ENCODE peak calls at places on chromosomes 12 and 14, in ten cellular contexts. One of them, this sample, is unnamed.
A peak's percentile ranks its signal among the peaks of the same experiment; 100 is the strongest.

GRCh38 chr14:59451849-59452248 is 13.3 kb downstream of the GPR135 start:
- DNase-seq in adrenal gland: no peak
- DNase-seq in choroid plexus epithelial cell: no peak
- DNase-seq in AG09319: no peak
- DNase-seq in BE2C: no peak
- DNase-seq in neural progenitor cell: no peak
- DNase-seq in Peyer's patch: no peak
- DNase-seq in pancreas: no peak
- DNase-seq in GM23338: no peak
- DNase-seq in fibroblast of the aortic adventitia: no peak
- DNase-seq in this sample: no peak

GRCh38 chr14:104870368-104871144 is 5.5 kb downstream of the CEP170B start:
- DNase-seq in adrenal gland: no peak
- DNase-seq in AG09319: no peak
- DNase-seq in Peyer's patch: peak; percentile 65
- DNase-seq in choroid plexus epithelial cell: no peak
- DNase-seq in BE2C: peak; percentile 76
- DNase-seq in GM23338: peak; percentile 68
- DNase-seq in neural progenitor cell: peak; percentile 56
- DNase-seq in fibroblast of the aortic adventitia: no peak
- DNase-seq in pancreas: peak; percentile 30
- DNase-seq in this sample: peak; percentile 45

GRCh38 chr12:44295958-44296623 is 460.2 kb downstream of the TMEM117 start:
- DNase-seq in GM23338: no peak
- DNase-seq in Peyer's patch: no peak
- DNase-seq in neural progenitor cell: no peak
- DNase-seq in pancreas: no peak
- DNase-seq in BE2C: no peak
- DNase-seq in AG09319: no peak
- DNase-seq in fibroblast of the aortic adventitia: no peak
- DNase-seq in choroid plexus epithelial cell: no peak
- DNase-seq in adrenal gland: no peak
- DNase-seq in this sample: no peak

GRCh38 chr12:108702534-108702933 is 28.8 kb downstream of the CORO1C start:
- DNase-seq in GM23338: no peak
- DNase-seq in BE2C: peak; percentile 24
- DNase-seq in AG09319: no peak
- DNase-seq in neural progenitor cell: no peak
- DNase-seq in adrenal gland: no peak
- DNase-seq in fibroblast of the aortic adventitia: no peak
- DNase-seq in choroid plexus epithelial cell: no peak
- DNase-seq in Peyer's patch: no peak
- DNase-seq in pancreas: no peak
- DNase-seq in this sample: no peak

GRCh38 chr12:38544357-38545066 is 227.9 kb downstream of the ALG10B start:
- DNase-seq in neural progenitor cell: peak; percentile 68
- DNase-seq in fibroblast of the aortic adventitia: no peak
- DNase-seq in adrenal gland: no peak
- DNase-seq in pancreas: no peak
- DNase-seq in BE2C: peak; percentile 39
- DNase-seq in choroid plexus epithelial cell: no peak
- DNase-seq in GM23338: peak; percentile 84
- DNase-seq in Peyer's patch: no peak
- DNase-seq in AG09319: no peak
- DNase-seq in this sample: no peak

GRCh38 chr14:105863296-105864108 is 337.1 kb downstream of the TMEM121 start:
- DNase-seq in BE2C: peak; percentile 6
- DNase-seq in choroid plexus epithelial cell: no peak
- DNase-seq in Peyer's patch: peak; percentile 42
- DNase-seq in fibroblast of the aortic adventitia: no peak
- DNase-seq in pancreas: peak; percentile 9
- DNase-seq in GM23338: no peak
- DNase-seq in AG09319: no peak
- DNase-seq in neural progenitor cell: no peak
- DNase-seq in adrenal gland: no peak
- DNase-seq in this sample: no peak

GRCh38 chr14:50631408-50631821 is 36.7 kb downstream of the SAV1 start:
- DNase-seq in fibroblast of the aortic adventitia: peak; percentile 61
- DNase-seq in adrenal gland: no peak
- DNase-seq in pancreas: no peak
- DNase-seq in choroid plexus epithelial cell: no peak
- DNase-seq in BE2C: no peak
- DNase-seq in GM23338: no peak
- DNase-seq in AG09319: no peak
- DNase-seq in neural progenitor cell: no peak
- DNase-seq in Peyer's patch: no peak
- DNase-seq in this sample: no peak

GRCh38 chr12:6773662-6774351 is 1.5 kb downstream of the LAG3 start:
- DNase-seq in GM23338: peak; percentile 66
- DNase-seq in adrenal gland: no peak
- DNase-seq in pancreas: no peak
- DNase-seq in choroid plexus epithelial cell: no peak
- DNase-seq in Peyer's patch: no peak
- DNase-seq in neural progenitor cell: peak; percentile 66
- DNase-seq in BE2C: no peak
- DNase-seq in fibroblast of the aortic adventitia: no peak
- DNase-seq in AG09319: no peak
- DNase-seq in this sample: no peak

GRCh38 chr14:64045091-64045490 is 192.3 kb downstream of the SYNE2 start:
- DNase-seq in AG09319: no peak
- DNase-seq in pancreas: no peak
- DNase-seq in fibroblast of the aortic adventitia: no peak
- DNase-seq in choroid plexus epithelial cell: no peak
- DNase-seq in BE2C: no peak
- DNase-seq in neural progenitor cell: no peak
- DNase-seq in Peyer's patch: no peak
- DNase-seq in GM23338: no peak
- DNase-seq in adrenal gland: no peak
- DNase-seq in this sample: no peak

GRCh38 chr12:9364224-9365176 is 156.3 kb upstream of the PZP start:
- DNase-seq in BE2C: no peak
- DNase-seq in Peyer's patch: peak; percentile 62
- DNase-seq in neural progenitor cell: peak; percentile 62
- DNase-seq in GM23338: peak; percentile 91
- DNase-seq in AG09319: no peak
- DNase-seq in choroid plexus epithelial cell: peak; percentile 61
- DNase-seq in adrenal gland: no peak
- DNase-seq in pancreas: no peak
- DNase-seq in fibroblast of the aortic adventitia: peak; percentile 49
- DNase-seq in this sample: no peak

DNA sequence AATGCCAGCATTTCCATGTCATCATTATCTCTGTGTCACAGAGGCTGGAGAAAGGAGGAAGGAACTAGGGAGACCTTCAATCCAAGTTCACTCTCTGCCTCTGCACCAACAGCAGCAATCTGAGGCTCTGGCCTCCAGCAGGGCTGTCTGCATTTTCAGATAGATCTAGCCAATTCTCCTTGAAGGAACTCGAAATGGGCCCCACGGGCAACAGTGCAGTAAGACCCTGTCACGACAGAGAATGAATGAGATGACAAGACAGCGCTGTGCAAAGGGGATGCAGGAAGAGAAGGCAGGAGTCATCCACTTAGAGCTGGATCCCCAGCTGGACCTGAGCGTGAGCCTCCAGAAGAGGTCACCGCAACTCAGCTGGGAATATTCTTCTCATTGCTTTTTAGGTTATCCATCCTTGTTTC is 183.7 kb upstream of the GZMB start:
- DNase-seq in Peyer's patch: no peak
- DNase-seq in AG09319: no peak
- DNase-seq in neural progenitor cell: peak; percentile 25
- DNase-seq in adrenal gland: no peak
- DNase-seq in pancreas: peak; percentile 24
- DNase-seq in choroid plexus epithelial cell: no peak
- DNase-seq in fibroblast of the aortic adventitia: peak; percentile 62
- DNase-seq in GM23338: peak; percentile 30
- DNase-seq in BE2C: no peak
- DNase-seq in this sample: no peak
- TF ChIP-seq CTCF in Peyer's patch: no peak
- TF ChIP-seq CTCF in AG09319: peak; percentile 54
- TF ChIP-seq CTCF in neural progenitor cell: peak; percentile 47
- TF ChIP-seq CTCF in adrenal gland: no peak
- TF ChIP-seq CTCF in pancreas: no peak
- TF ChIP-seq CTCF in choroid plexus epithelial cell: peak; percentile 70
- TF ChIP-seq CTCF in fibroblast of the aortic adventitia: peak; percentile 70
- TF ChIP-seq CTCF in GM23338: no peak
- TF ChIP-seq CTCF in BE2C: no peak
- TF ChIP-seq CTCF in this sample: no peak

GRCh38 chr12:2691340-2692111 is 103.2 kb upstream of the FKBP4 start:
- DNase-seq in choroid plexus epithelial cell: no peak
- DNase-seq in fibroblast of the aortic adventitia: no peak
- DNase-seq in adrenal gland: no peak
- DNase-seq in Peyer's patch: no peak
- DNase-seq in neural progenitor cell: peak; percentile 72
- DNase-seq in BE2C: no peak
- DNase-seq in pancreas: no peak
- DNase-seq in AG09319: no peak
- DNase-seq in GM23338: peak; percentile 72
- DNase-seq in this sample: peak; percentile 34

GRCh38 chr12:2692156-2692555 is 102.6 kb upstream of the FKBP4 start:
- DNase-seq in Peyer's patch: no peak
- DNase-seq in pancreas: no peak
- DNase-seq in AG09319: no peak
- DNase-seq in BE2C: no peak
- DNase-seq in neural progenitor cell: no peak
- DNase-seq in GM23338: no peak
- DNase-seq in fibroblast of the aortic adventitia: no peak
- DNase-seq in adrenal gland: no peak
- DNase-seq in choroid plexus epithelial cell: no peak
- DNase-seq in this sample: no peak

GRCh38 chr12:2690348-2691000 is 104.3 kb upstream of the FKBP4 start:
- DNase-seq in fibroblast of the aortic adventitia: no peak
- DNase-seq in Peyer's patch: no peak
- DNase-seq in neural progenitor cell: no peak
- DNase-seq in choroid plexus epithelial cell: no peak
- DNase-seq in BE2C: no peak
- DNase-seq in adrenal gland: no peak
- DNase-seq in pancreas: no peak
- DNase-seq in AG09319: no peak
- DNase-seq in GM23338: no peak
- DNase-seq in this sample: no peak

GRCh38 chr12:2689879-2690278 is 104.9 kb upstream of the FKBP4 start:
- DNase-seq in adrenal gland: no peak
- DNase-seq in fibroblast of the aortic adventitia: no peak
- DNase-seq in pancreas: no peak
- DNase-seq in neural progenitor cell: peak; percentile 21
- DNase-seq in GM23338: no peak
- DNase-seq in choroid plexus epithelial cell: no peak
- DNase-seq in AG09319: no peak
- DNase-seq in BE2C: no peak
- DNase-seq in Peyer's patch: no peak
- DNase-seq in this sample: no peak

GRCh38 chr12:2691001-2691339 is 103.8 kb upstream of the FKBP4 start:
- DNase-seq in fibroblast of the aortic adventitia: no peak
- DNase-seq in neural progenitor cell: peak; percentile 74
- DNase-seq in AG09319: no peak
- DNase-seq in Peyer's patch: peak; percentile 77
- DNase-seq in GM23338: peak; percentile 82
- DNase-seq in BE2C: no peak
- DNase-seq in pancreas: no peak
- DNase-seq in adrenal gland: no peak
- DNase-seq in choroid plexus epithelial cell: peak; percentile 31
- DNase-seq in this sample: peak; percentile 46
- TF ChIP-seq CTCF in fibroblast of the aortic adventitia: no peak
- TF ChIP-seq CTCF in neural progenitor cell: peak; percentile 59
- TF ChIP-seq CTCF in AG09319: no peak
- TF ChIP-seq CTCF in Peyer's patch: peak; percentile 9
- TF ChIP-seq CTCF in GM23338: peak; percentile 45
- TF ChIP-seq CTCF in BE2C: peak; percentile 18
- TF ChIP-seq CTCF in pancreas: no peak
- TF ChIP-seq CTCF in adrenal gland: no peak
- TF ChIP-seq CTCF in choroid plexus epithelial cell: peak; percentile 31
- TF ChIP-seq CTCF in this sample: no peak

DNA sequence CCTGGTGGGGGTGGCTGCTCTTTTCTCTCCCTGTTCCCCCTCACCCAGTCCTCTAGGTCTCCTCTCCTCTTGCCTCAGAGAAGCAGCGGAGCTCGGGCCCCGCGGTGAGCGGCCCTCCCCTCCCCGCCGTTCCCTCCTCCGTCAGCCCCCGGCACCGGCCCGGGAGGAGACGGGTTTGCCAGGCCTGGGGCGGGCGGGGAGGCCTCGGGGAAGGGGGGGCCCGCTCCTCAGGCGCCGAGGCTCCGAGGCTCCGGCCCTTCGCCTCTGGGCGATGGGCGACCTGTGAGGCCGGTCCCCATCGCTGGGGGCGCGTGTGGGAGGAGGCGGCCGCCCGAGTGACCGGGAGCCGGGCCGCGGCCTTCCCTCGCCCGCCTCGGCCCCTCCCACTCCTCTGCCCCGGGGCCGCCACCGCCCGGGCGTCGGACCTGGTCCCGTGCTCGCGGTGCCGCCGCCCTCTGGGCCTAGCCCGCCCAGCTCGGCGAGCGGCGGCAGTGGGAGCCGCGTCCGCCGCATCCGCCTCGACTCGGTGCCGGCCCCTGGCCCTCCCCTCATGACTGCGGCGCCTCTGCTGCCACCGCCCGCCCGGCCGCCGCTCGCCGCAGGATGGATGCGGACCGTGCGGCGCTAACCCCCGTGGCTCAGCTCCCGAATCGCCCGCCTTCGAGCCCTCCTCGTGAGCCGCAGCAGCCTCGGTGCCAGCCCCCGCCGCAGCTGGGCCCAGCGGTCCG is 458 bp downstream of the WNK1 start:
- DNase-seq in AG09319: peak; percentile 16
- DNase-seq in fibroblast of the aortic adventitia: peak; percentile 27
- DNase-seq in adrenal gland: peak; percentile 69
- DNase-seq in GM23338: peak; percentile 66
- DNase-seq in choroid plexus epithelial cell: peak; percentile 38
- DNase-seq in neural progenitor cell: peak; percentile 89
- DNase-seq in Peyer's patch: peak; percentile 79
- DNase-seq in pancreas: peak; percentile 59
- DNase-seq in BE2C: peak; percentile 72
- DNase-seq in this sample: peak; percentile 16
- TF ChIP-seq CTCF in AG09319: no peak
- TF ChIP-seq CTCF in fibroblast of the aortic adventitia: no peak
- TF ChIP-seq CTCF in adrenal gland: no peak
- TF ChIP-seq CTCF in GM23338: no peak
- TF ChIP-seq CTCF in choroid plexus epithelial cell: no peak
- TF ChIP-seq CTCF in neural progenitor cell: peak; percentile 32
- TF ChIP-seq CTCF in Peyer's patch: no peak
- TF ChIP-seq CTCF in pancreas: peak; percentile 12
- TF ChIP-seq CTCF in BE2C: no peak
- TF ChIP-seq CTCF in this sample: no peak

GRCh38 chr12:52085682-52086180 is 6.2 kb downstream of the SMIM41 start:
- DNase-seq in AG09319: no peak
- DNase-seq in fibroblast of the aortic adventitia: no peak
- DNase-seq in Peyer's patch: no peak
- DNase-seq in choroid plexus epithelial cell: no peak
- DNase-seq in BE2C: no peak
- DNase-seq in pancreas: no peak
- DNase-seq in neural progenitor cell: no peak
- DNase-seq in adrenal gland: peak; percentile 39
- DNase-seq in GM23338: no peak
- DNase-seq in this sample: no peak
- TF ChIP-seq CTCF in AG09319: no peak
- TF ChIP-seq CTCF in fibroblast of the aortic adventitia: no peak
- TF ChIP-seq CTCF in Peyer's patch: no peak
- TF ChIP-seq CTCF in choroid plexus epithelial cell: no peak
- TF ChIP-seq CTCF in BE2C: no peak
- TF ChIP-seq CTCF in pancreas: no peak
- TF ChIP-seq CTCF in neural progenitor cell: no peak
- TF ChIP-seq CTCF in adrenal gland: no peak
- TF ChIP-seq CTCF in GM23338: no peak
- TF ChIP-seq CTCF in this sample: no peak

This sample was measured in CD4-positive, alpha-beta T cell.